ENCODE peak calls at places on chromosome 18, in seven cellular contexts. One of them, this sample, is unnamed.

GRCh38 chr18:6557470-6558245 is 142.9 kb upstream of the L3MBTL4 start:
- DNase-seq in endothelial cell: no peak
- DNase-seq in HEK293T: no peak
- DNase-seq in neural crest cell: no peak
- DNase-seq in CD14-positive monocyte: no peak
- DNase-seq in activated T-helper 1 cell treated with anti-CD3 and anti-CD28 coated beads, Interleukin-12 subunit alpha, Interleukin-12 subunit beta, Interleukin-2, Interleukin-4 antibody, amounts not matched to agents 30 ng/mL and 10 ng/mL and 1 ng/mL, durations not matched to agents 14 hours and 24 hours and 36 hours: no peak
- DNase-seq in stimulated activated CD4-positive, alpha-beta T cell treated with anti-CD3 and anti-CD28 coated beads, Interleukin-4, amount 100 ng/mL, for 1 hour: no peak
- DNase-seq in this sample: peak; percentile 62

GRCh38 chr18:28963481-28963880 is 786.6 kb upstream of the CDH2 start:
- DNase-seq in HEK293T: no peak
- DNase-seq in endothelial cell: no peak
- DNase-seq in activated T-helper 1 cell treated with anti-CD3 and anti-CD28 coated beads, Interleukin-12 subunit alpha, Interleukin-12 subunit beta, Interleukin-2, Interleukin-4 antibody, amounts not matched to agents 30 ng/mL and 10 ng/mL and 1 ng/mL, durations not matched to agents 14 hours and 24 hours and 36 hours: no peak
- DNase-seq in stimulated activated CD4-positive, alpha-beta T cell treated with anti-CD3 and anti-CD28 coated beads, Interleukin-4, amount 100 ng/mL, for 1 hour: no peak
- DNase-seq in CD14-positive monocyte: no peak
- DNase-seq in neural crest cell: no peak
- DNase-seq in this sample: no peak

GRCh38 chr18:78973357-78974083 is 6.1 kb upstream of the SALL3 start:
- DNase-seq in CD14-positive monocyte: no peak
- DNase-seq in activated T-helper 1 cell treated with anti-CD3 and anti-CD28 coated beads, Interleukin-12 subunit alpha, Interleukin-12 subunit beta, Interleukin-2, Interleukin-4 antibody, amounts not matched to agents 30 ng/mL and 10 ng/mL and 1 ng/mL, durations not matched to agents 14 hours and 24 hours and 36 hours: no peak
- DNase-seq in stimulated activated CD4-positive, alpha-beta T cell treated with anti-CD3 and anti-CD28 coated beads, Interleukin-4, amount 100 ng/mL, for 1 hour: no peak
- DNase-seq in endothelial cell: no peak
- DNase-seq in neural crest cell: no peak
- DNase-seq in HEK293T: no peak
- DNase-seq in this sample: no peak

GRCh38 chr18:2916184-2916583 is 69.4 kb downstream of the EMILIN2 start:
- DNase-seq in stimulated activated CD4-positive, alpha-beta T cell treated with anti-CD3 and anti-CD28 coated beads, Interleukin-4, amount 100 ng/mL, for 1 hour: no peak
- DNase-seq in activated T-helper 1 cell treated with anti-CD3 and anti-CD28 coated beads, Interleukin-12 subunit alpha, Interleukin-12 subunit beta, Interleukin-2, Interleukin-4 antibody, amounts not matched to agents 30 ng/mL and 10 ng/mL and 1 ng/mL, durations not matched to agents 14 hours and 24 hours and 36 hours: no peak
- DNase-seq in endothelial cell: no peak
- DNase-seq in neural crest cell: no peak
- DNase-seq in CD14-positive monocyte: no peak
- DNase-seq in HEK293T: no peak
- DNase-seq in this sample: peak; percentile 17

GRCh38 chr18:69127844-69128486 is 272.7 kb upstream of the DOK6 start:
- DNase-seq in CD14-positive monocyte: no peak
- DNase-seq in activated T-helper 1 cell treated with anti-CD3 and anti-CD28 coated beads, Interleukin-12 subunit alpha, Interleukin-12 subunit beta, Interleukin-2, Interleukin-4 antibody, amounts not matched to agents 30 ng/mL and 10 ng/mL and 1 ng/mL, durations not matched to agents 14 hours and 24 hours and 36 hours: no peak
- DNase-seq in HEK293T: no peak
- DNase-seq in endothelial cell: no peak
- DNase-seq in stimulated activated CD4-positive, alpha-beta T cell treated with anti-CD3 and anti-CD28 coated beads, Interleukin-4, amount 100 ng/mL, for 1 hour: no peak
- DNase-seq in neural crest cell: no peak
- DNase-seq in this sample: no peak

GRCh38 chr18:78899241-78899640 is 80.4 kb upstream of the SALL3 start:
- DNase-seq in activated T-helper 1 cell treated with anti-CD3 and anti-CD28 coated beads, Interleukin-12 subunit alpha, Interleukin-12 subunit beta, Interleukin-2, Interleukin-4 antibody, amounts not matched to agents 30 ng/mL and 10 ng/mL and 1 ng/mL, durations not matched to agents 14 hours and 24 hours and 36 hours: no peak
- DNase-seq in HEK293T: no peak
- DNase-seq in CD14-positive monocyte: no peak
- DNase-seq in stimulated activated CD4-positive, alpha-beta T cell treated with anti-CD3 and anti-CD28 coated beads, Interleukin-4, amount 100 ng/mL, for 1 hour: no peak
- DNase-seq in neural crest cell: no peak
- DNase-seq in endothelial cell: no peak
- DNase-seq in this sample: no peak

GRCh38 chr18:9763876-9764605 is 55.9 kb downstream of the RAB31 start:
- DNase-seq in activated T-helper 1 cell treated with anti-CD3 and anti-CD28 coated beads, Interleukin-12 subunit alpha, Interleukin-12 subunit beta, Interleukin-2, Interleukin-4 antibody, amounts not matched to agents 30 ng/mL and 10 ng/mL and 1 ng/mL, durations not matched to agents 14 hours and 24 hours and 36 hours: no peak
- DNase-seq in HEK293T: no peak
- DNase-seq in neural crest cell: no peak
- DNase-seq in stimulated activated CD4-positive, alpha-beta T cell treated with anti-CD3 and anti-CD28 coated beads, Interleukin-4, amount 100 ng/mL, for 1 hour: no peak
- DNase-seq in endothelial cell: no peak
- DNase-seq in CD14-positive monocyte: no peak
- DNase-seq in this sample: no peak

GRCh38 chr18:13539050-13539449 is 187.3 kb downstream of the FAM210A start:
- DNase-seq in HEK293T: no peak
- DNase-seq in neural crest cell: no peak
- DNase-seq in endothelial cell: no peak
- DNase-seq in stimulated activated CD4-positive, alpha-beta T cell treated with anti-CD3 and anti-CD28 coated beads, Interleukin-4, amount 100 ng/mL, for 1 hour: no peak
- DNase-seq in CD14-positive monocyte: no peak
- DNase-seq in activated T-helper 1 cell treated with anti-CD3 and anti-CD28 coated beads, Interleukin-12 subunit alpha, Interleukin-12 subunit beta, Interleukin-2, Interleukin-4 antibody, amounts not matched to agents 30 ng/mL and 10 ng/mL and 1 ng/mL, durations not matched to agents 14 hours and 24 hours and 36 hours: no peak
- DNase-seq in this sample: no peak

GRCh38 chr18:8174758-8175157 is 434.5 kb upstream of the RAB12 start:
- DNase-seq in neural crest cell: no peak
- DNase-seq in endothelial cell: no peak
- DNase-seq in activated T-helper 1 cell treated with anti-CD3 and anti-CD28 coated beads, Interleukin-12 subunit alpha, Interleukin-12 subunit beta, Interleukin-2, Interleukin-4 antibody, amounts not matched to agents 30 ng/mL and 10 ng/mL and 1 ng/mL, durations not matched to agents 14 hours and 24 hours and 36 hours: no peak
- DNase-seq in stimulated activated CD4-positive, alpha-beta T cell treated with anti-CD3 and anti-CD28 coated beads, Interleukin-4, amount 100 ng/mL, for 1 hour: no peak
- DNase-seq in CD14-positive monocyte: no peak
- DNase-seq in HEK293T: no peak
- DNase-seq in this sample: no peak

GRCh38 chr18:36376361-36376760 is 78.8 kb downstream of the FHOD3 start:
- DNase-seq in endothelial cell: no peak
- DNase-seq in CD14-positive monocyte: no peak
- DNase-seq in neural crest cell: no peak
- DNase-seq in stimulated activated CD4-positive, alpha-beta T cell treated with anti-CD3 and anti-CD28 coated beads, Interleukin-4, amount 100 ng/mL, for 1 hour: no peak
- DNase-seq in HEK293T: no peak
- DNase-seq in activated T-helper 1 cell treated with anti-CD3 and anti-CD28 coated beads, Interleukin-12 subunit alpha, Interleukin-12 subunit beta, Interleukin-2, Interleukin-4 antibody, amounts not matched to agents 30 ng/mL and 10 ng/mL and 1 ng/mL, durations not matched to agents 14 hours and 24 hours and 36 hours: no peak
- DNase-seq in this sample: no peak

GRCh38 chr18:67589325-67589724 is 72.8 kb upstream of the DSEL start:
- DNase-seq in HEK293T: no peak
- DNase-seq in endothelial cell: no peak
- DNase-seq in activated T-helper 1 cell treated with anti-CD3 and anti-CD28 coated beads, Interleukin-12 subunit alpha, Interleukin-12 subunit beta, Interleukin-2, Interleukin-4 antibody, amounts not matched to agents 30 ng/mL and 10 ng/mL and 1 ng/mL, durations not matched to agents 14 hours and 24 hours and 36 hours: no peak
- DNase-seq in CD14-positive monocyte: no peak
- DNase-seq in stimulated activated CD4-positive, alpha-beta T cell treated with anti-CD3 and anti-CD28 coated beads, Interleukin-4, amount 100 ng/mL, for 1 hour: no peak
- DNase-seq in neural crest cell: no peak
- DNase-seq in this sample: no peak

GRCh38 chr18:75167137-75167536 is 41.8 kb downstream of the PTGR3 start:
- DNase-seq in HEK293T: no peak
- DNase-seq in endothelial cell: no peak
- DNase-seq in stimulated activated CD4-positive, alpha-beta T cell treated with anti-CD3 and anti-CD28 coated beads, Interleukin-4, amount 100 ng/mL, for 1 hour: no peak
- DNase-seq in neural crest cell: no peak
- DNase-seq in activated T-helper 1 cell treated with anti-CD3 and anti-CD28 coated beads, Interleukin-12 subunit alpha, Interleukin-12 subunit beta, Interleukin-2, Interleukin-4 antibody, amounts not matched to agents 30 ng/mL and 10 ng/mL and 1 ng/mL, durations not matched to agents 14 hours and 24 hours and 36 hours: no peak
- DNase-seq in CD14-positive monocyte: no peak
- DNase-seq in this sample: no peak

GRCh38 chr18:35827275-35827929 is 145.1 kb upstream of the RMP24 start:
- DNase-seq in endothelial cell: no peak
- DNase-seq in HEK293T: no peak
- DNase-seq in stimulated activated CD4-positive, alpha-beta T cell treated with anti-CD3 and anti-CD28 coated beads, Interleukin-4, amount 100 ng/mL, for 1 hour: no peak
- DNase-seq in CD14-positive monocyte: no peak
- DNase-seq in neural crest cell: no peak
- DNase-seq in activated T-helper 1 cell treated with anti-CD3 and anti-CD28 coated beads, Interleukin-12 subunit alpha, Interleukin-12 subunit beta, Interleukin-2, Interleukin-4 antibody, amounts not matched to agents 30 ng/mL and 10 ng/mL and 1 ng/mL, durations not matched to agents 14 hours and 24 hours and 36 hours: no peak
- DNase-seq in this sample: no peak

GRCh38 chr18:54023471-54023870 is 201.0 kb downstream of the MBD2 start:
- DNase-seq in activated T-helper 1 cell treated with anti-CD3 and anti-CD28 coated beads, Interleukin-12 subunit alpha, Interleukin-12 subunit beta, Interleukin-2, Interleukin-4 antibody, amounts not matched to agents 30 ng/mL and 10 ng/mL and 1 ng/mL, durations not matched to agents 14 hours and 24 hours and 36 hours: no peak
- DNase-seq in stimulated activated CD4-positive, alpha-beta T cell treated with anti-CD3 and anti-CD28 coated beads, Interleukin-4, amount 100 ng/mL, for 1 hour: no peak
- DNase-seq in endothelial cell: no peak
- DNase-seq in neural crest cell: no peak
- DNase-seq in HEK293T: no peak
- DNase-seq in CD14-positive monocyte: no peak
- DNase-seq in this sample: no peak

GRCh38 chr18:13137041-13137938 is 81.3 kb upstream of the LDLRAD4 start:
- DNase-seq in endothelial cell: no peak
- DNase-seq in HEK293T: no peak
- DNase-seq in activated T-helper 1 cell treated with anti-CD3 and anti-CD28 coated beads, Interleukin-12 subunit alpha, Interleukin-12 subunit beta, Interleukin-2, Interleukin-4 antibody, amounts not matched to agents 30 ng/mL and 10 ng/mL and 1 ng/mL, durations not matched to agents 14 hours and 24 hours and 36 hours: peak; percentile 23
- DNase-seq in CD14-positive monocyte: no peak
- DNase-seq in stimulated activated CD4-positive, alpha-beta T cell treated with anti-CD3 and anti-CD28 coated beads, Interleukin-4, amount 100 ng/mL, for 1 hour: peak; percentile 28
- DNase-seq in neural crest cell: peak; percentile 20
- DNase-seq in this sample: no peak

GRCh38 chr18:7116832-7117389 is 686 bp downstream of the LAMA1 start:
- DNase-seq in activated T-helper 1 cell treated with anti-CD3 and anti-CD28 coated beads, Interleukin-12 subunit alpha, Interleukin-12 subunit beta, Interleukin-2, Interleukin-4 antibody, amounts not matched to agents 30 ng/mL and 10 ng/mL and 1 ng/mL, durations not matched to agents 14 hours and 24 hours and 36 hours: no peak
- DNase-seq in stimulated activated CD4-positive, alpha-beta T cell treated with anti-CD3 and anti-CD28 coated beads, Interleukin-4, amount 100 ng/mL, for 1 hour: no peak
- DNase-seq in CD14-positive monocyte: no peak
- DNase-seq in neural crest cell: peak; percentile 42
- DNase-seq in endothelial cell: peak; percentile 47
- DNase-seq in HEK293T: peak; percentile 11
- DNase-seq in this sample: peak; percentile 80

GRCh38 chr18:24741961-24742738 is 281.7 kb downstream of the HRH4 start:
- DNase-seq in neural crest cell: no peak
- DNase-seq in CD14-positive monocyte: no peak
- DNase-seq in stimulated activated CD4-positive, alpha-beta T cell treated with anti-CD3 and anti-CD28 coated beads, Interleukin-4, amount 100 ng/mL, for 1 hour: no peak
- DNase-seq in activated T-helper 1 cell treated with anti-CD3 and anti-CD28 coated beads, Interleukin-12 subunit alpha, Interleukin-12 subunit beta, Interleukin-2, Interleukin-4 antibody, amounts not matched to agents 30 ng/mL and 10 ng/mL and 1 ng/mL, durations not matched to agents 14 hours and 24 hours and 36 hours: no peak
- DNase-seq in HEK293T: no peak
- DNase-seq in endothelial cell: no peak
- DNase-seq in this sample: no peak

GRCh38 chr18:9914334-9914583 is 443 bp downstream of the VAPA start:
- DNase-seq in activated T-helper 1 cell treated with anti-CD3 and anti-CD28 coated beads, Interleukin-12 subunit alpha, Interleukin-12 subunit beta, Interleukin-2, Interleukin-4 antibody, amounts not matched to agents 30 ng/mL and 10 ng/mL and 1 ng/mL, durations not matched to agents 14 hours and 24 hours and 36 hours: no peak
- DNase-seq in neural crest cell: no peak
- DNase-seq in endothelial cell: no peak
- DNase-seq in CD14-positive monocyte: no peak
- DNase-seq in HEK293T: peak; percentile 32
- DNase-seq in stimulated activated CD4-positive, alpha-beta T cell treated with anti-CD3 and anti-CD28 coated beads, Interleukin-4, amount 100 ng/mL, for 1 hour: no peak
- DNase-seq in this sample: no peak

GRCh38 chr18:55586841-55587240 is 1.2 kb downstream of the TCF4 start:
- DNase-seq in neural crest cell: no peak
- DNase-seq in activated T-helper 1 cell treated with anti-CD3 and anti-CD28 coated beads, Interleukin-12 subunit alpha, Interleukin-12 subunit beta, Interleukin-2, Interleukin-4 antibody, amounts not matched to agents 30 ng/mL and 10 ng/mL and 1 ng/mL, durations not matched to agents 14 hours and 24 hours and 36 hours: no peak
- DNase-seq in stimulated activated CD4-positive, alpha-beta T cell treated with anti-CD3 and anti-CD28 coated beads, Interleukin-4, amount 100 ng/mL, for 1 hour: no peak
- DNase-seq in CD14-positive monocyte: no peak
- DNase-seq in HEK293T: no peak
- DNase-seq in endothelial cell: no peak
- DNase-seq in this sample: no peak

GRCh38 chr18:79900610-79901570 is 50.6 kb downstream of the SLC66A2 start:
- DNase-seq in stimulated activated CD4-positive, alpha-beta T cell treated with anti-CD3 and anti-CD28 coated beads, Interleukin-4, amount 100 ng/mL, for 1 hour: no peak
- DNase-seq in CD14-positive monocyte: peak; percentile 43
- DNase-seq in HEK293T: no peak
- DNase-seq in activated T-helper 1 cell treated with anti-CD3 and anti-CD28 coated beads, Interleukin-12 subunit alpha, Interleukin-12 subunit beta, Interleukin-2, Interleukin-4 antibody, amounts not matched to agents 30 ng/mL and 10 ng/mL and 1 ng/mL, durations not matched to agents 14 hours and 24 hours and 36 hours: no peak
- DNase-seq in neural crest cell: no peak
- DNase-seq in endothelial cell: no peak
- DNase-seq in this sample: no peak

GRCh38 chr18:44599409-44599808 is 81.3 kb upstream of the SETBP1 start:
- DNase-seq in HEK293T: no peak
- DNase-seq in activated T-helper 1 cell treated with anti-CD3 and anti-CD28 coated beads, Interleukin-12 subunit alpha, Interleukin-12 subunit beta, Interleukin-2, Interleukin-4 antibody, amounts not matched to agents 30 ng/mL and 10 ng/mL and 1 ng/mL, durations not matched to agents 14 hours and 24 hours and 36 hours: no peak
- DNase-seq in CD14-positive monocyte: no peak
- DNase-seq in endothelial cell: no peak
- DNase-seq in stimulated activated CD4-positive, alpha-beta T cell treated with anti-CD3 and anti-CD28 coated beads, Interleukin-4, amount 100 ng/mL, for 1 hour: no peak
- DNase-seq in neural crest cell: no peak
- DNase-seq in this sample: no peak

GRCh38 chr18:9838144-9838877 is 47.5 kb upstream of the TXNDC2 start:
- DNase-seq in endothelial cell: no peak
- DNase-seq in neural crest cell: no peak
- DNase-seq in stimulated activated CD4-positive, alpha-beta T cell treated with anti-CD3 and anti-CD28 coated beads, Interleukin-4, amount 100 ng/mL, for 1 hour: no peak
- DNase-seq in HEK293T: no peak
- DNase-seq in CD14-positive monocyte: no peak
- DNase-seq in activated T-helper 1 cell treated with anti-CD3 and anti-CD28 coated beads, Interleukin-12 subunit alpha, Interleukin-12 subunit beta, Interleukin-2, Interleukin-4 antibody, amounts not matched to agents 30 ng/mL and 10 ng/mL and 1 ng/mL, durations not matched to agents 14 hours and 24 hours and 36 hours: no peak
- DNase-seq in this sample: peak; percentile 74

GRCh38 chr18:7459851-7460774 is 107.0 kb upstream of the PTPRM start:
- DNase-seq in neural crest cell: no peak
- DNase-seq in endothelial cell: no peak
- DNase-seq in HEK293T: no peak
- DNase-seq in activated T-helper 1 cell treated with anti-CD3 and anti-CD28 coated beads, Interleukin-12 subunit alpha, Interleukin-12 subunit beta, Interleukin-2, Interleukin-4 antibody, amounts not matched to agents 30 ng/mL and 10 ng/mL and 1 ng/mL, durations not matched to agents 14 hours and 24 hours and 36 hours: no peak
- DNase-seq in stimulated activated CD4-positive, alpha-beta T cell treated with anti-CD3 and anti-CD28 coated beads, Interleukin-4, amount 100 ng/mL, for 1 hour: no peak
- DNase-seq in CD14-positive monocyte: no peak
- DNase-seq in this sample: no peak

GRCh38 chr18:47898696-47899095 is 31.8 kb downstream of the SMAD2 start:
- DNase-seq in neural crest cell: no peak
- DNase-seq in endothelial cell: no peak
- DNase-seq in HEK293T: no peak
- DNase-seq in CD14-positive monocyte: no peak
- DNase-seq in stimulated activated CD4-positive, alpha-beta T cell treated with anti-CD3 and anti-CD28 coated beads, Interleukin-4, amount 100 ng/mL, for 1 hour: no peak
- DNase-seq in activated T-helper 1 cell treated with anti-CD3 and anti-CD28 coated beads, Interleukin-12 subunit alpha, Interleukin-12 subunit beta, Interleukin-2, Interleukin-4 antibody, amounts not matched to agents 30 ng/mL and 10 ng/mL and 1 ng/mL, durations not matched to agents 14 hours and 24 hours and 36 hours: no peak
- DNase-seq in this sample: no peak

GRCh38 chr18:77124452-77124922 is 8.1 kb downstream of the MBP start:
- DNase-seq in neural crest cell: no peak
- DNase-seq in endothelial cell: no peak
- DNase-seq in HEK293T: no peak
- DNase-seq in CD14-positive monocyte: peak; percentile 56
- DNase-seq in stimulated activated CD4-positive, alpha-beta T cell treated with anti-CD3 and anti-CD28 coated beads, Interleukin-4, amount 100 ng/mL, for 1 hour: peak; percentile 48
- DNase-seq in activated T-helper 1 cell treated with anti-CD3 and anti-CD28 coated beads, Interleukin-12 subunit alpha, Interleukin-12 subunit beta, Interleukin-2, Interleukin-4 antibody, amounts not matched to agents 30 ng/mL and 10 ng/mL and 1 ng/mL, durations not matched to agents 14 hours and 24 hours and 36 hours: peak; percentile 36
- DNase-seq in this sample: no peak

GRCh38 chr18:5197032-5197434 is at the start of gene AKAIN1:
- DNase-seq in HEK293T: peak; percentile 57
- DNase-seq in neural crest cell: peak; percentile 65
- DNase-seq in stimulated activated CD4-positive, alpha-beta T cell treated with anti-CD3 and anti-CD28 coated beads, Interleukin-4, amount 100 ng/mL, for 1 hour: peak; percentile 23
- DNase-seq in activated T-helper 1 cell treated with anti-CD3 and anti-CD28 coated beads, Interleukin-12 subunit alpha, Interleukin-12 subunit beta, Interleukin-2, Interleukin-4 antibody, amounts not matched to agents 30 ng/mL and 10 ng/mL and 1 ng/mL, durations not matched to agents 14 hours and 24 hours and 36 hours: no peak
- DNase-seq in CD14-positive monocyte: no peak
- DNase-seq in endothelial cell: peak; percentile 76
- DNase-seq in this sample: peak; percentile 88

GRCh38 chr18:24050916-24051255 is 36.3 kb downstream of the TTC39C start:
- DNase-seq in stimulated activated CD4-positive, alpha-beta T cell treated with anti-CD3 and anti-CD28 coated beads, Interleukin-4, amount 100 ng/mL, for 1 hour: no peak
- DNase-seq in activated T-helper 1 cell treated with anti-CD3 and anti-CD28 coated beads, Interleukin-12 subunit alpha, Interleukin-12 subunit beta, Interleukin-2, Interleukin-4 antibody, amounts not matched to agents 30 ng/mL and 10 ng/mL and 1 ng/mL, durations not matched to agents 14 hours and 24 hours and 36 hours: no peak
- DNase-seq in HEK293T: no peak
- DNase-seq in neural crest cell: no peak
- DNase-seq in CD14-positive monocyte: no peak
- DNase-seq in endothelial cell: no peak
- DNase-seq in this sample: no peak

GRCh38 chr18:37778417-37779165 is 213.0 kb upstream of the CELF4 start:
- DNase-seq in activated T-helper 1 cell treated with anti-CD3 and anti-CD28 coated beads, Interleukin-12 subunit alpha, Interleukin-12 subunit beta, Interleukin-2, Interleukin-4 antibody, amounts not matched to agents 30 ng/mL and 10 ng/mL and 1 ng/mL, durations not matched to agents 14 hours and 24 hours and 36 hours: peak; percentile 13
- DNase-seq in CD14-positive monocyte: no peak
- DNase-seq in HEK293T: peak; percentile 93
- DNase-seq in neural crest cell: peak; percentile 89
- DNase-seq in endothelial cell: peak; percentile 89
- DNase-seq in stimulated activated CD4-positive, alpha-beta T cell treated with anti-CD3 and anti-CD28 coated beads, Interleukin-4, amount 100 ng/mL, for 1 hour: peak; percentile 17
- DNase-seq in this sample: peak; percentile 92

GRCh38 chr18:10010611-10011015 is 96.8 kb downstream of the VAPA start:
- DNase-seq in neural crest cell: no peak
- DNase-seq in endothelial cell: no peak
- DNase-seq in stimulated activated CD4-positive, alpha-beta T cell treated with anti-CD3 and anti-CD28 coated beads, Interleukin-4, amount 100 ng/mL, for 1 hour: no peak
- DNase-seq in activated T-helper 1 cell treated with anti-CD3 and anti-CD28 coated beads, Interleukin-12 subunit alpha, Interleukin-12 subunit beta, Interleukin-2, Interleukin-4 antibody, amounts not matched to agents 30 ng/mL and 10 ng/mL and 1 ng/mL, durations not matched to agents 14 hours and 24 hours and 36 hours: no peak
- DNase-seq in HEK293T: no peak
- DNase-seq in CD14-positive monocyte: no peak
- DNase-seq in this sample: no peak

GRCh38 chr18:40841473-40841872 is 1113.6 kb upstream of the PIK3C3 start:
- DNase-seq in HEK293T: no peak
- DNase-seq in stimulated activated CD4-positive, alpha-beta T cell treated with anti-CD3 and anti-CD28 coated beads, Interleukin-4, amount 100 ng/mL, for 1 hour: no peak
- DNase-seq in activated T-helper 1 cell treated with anti-CD3 and anti-CD28 coated beads, Interleukin-12 subunit alpha, Interleukin-12 subunit beta, Interleukin-2, Interleukin-4 antibody, amounts not matched to agents 30 ng/mL and 10 ng/mL and 1 ng/mL, durations not matched to agents 14 hours and 24 hours and 36 hours: no peak
- DNase-seq in neural crest cell: no peak
- DNase-seq in endothelial cell: no peak
- DNase-seq in CD14-positive monocyte: no peak
- DNase-seq in this sample: no peak

GRCh38 chr18:62249478-62250097 is 62.5 kb downstream of the RELCH start:
- DNase-seq in stimulated activated CD4-positive, alpha-beta T cell treated with anti-CD3 and anti-CD28 coated beads, Interleukin-4, amount 100 ng/mL, for 1 hour: peak; percentile 69
- DNase-seq in neural crest cell: peak; percentile 60
- DNase-seq in activated T-helper 1 cell treated with anti-CD3 and anti-CD28 coated beads, Interleukin-12 subunit alpha, Interleukin-12 subunit beta, Interleukin-2, Interleukin-4 antibody, amounts not matched to agents 30 ng/mL and 10 ng/mL and 1 ng/mL, durations not matched to agents 14 hours and 24 hours and 36 hours: peak; percentile 38
- DNase-seq in endothelial cell: peak; percentile 66
- DNase-seq in CD14-positive monocyte: peak; percentile 46
- DNase-seq in HEK293T: peak; percentile 28
- DNase-seq in this sample: peak; percentile 50

GRCh38 chr18:61749031-61749430 is 143.8 kb downstream of the RNF152 start:
- DNase-seq in neural crest cell: no peak
- DNase-seq in stimulated activated CD4-positive, alpha-beta T cell treated with anti-CD3 and anti-CD28 coated beads, Interleukin-4, amount 100 ng/mL, for 1 hour: no peak
- DNase-seq in CD14-positive monocyte: no peak
- DNase-seq in endothelial cell: no peak
- DNase-seq in HEK293T: no peak
- DNase-seq in activated T-helper 1 cell treated with anti-CD3 and anti-CD28 coated beads, Interleukin-12 subunit alpha, Interleukin-12 subunit beta, Interleukin-2, Interleukin-4 antibody, amounts not matched to agents 30 ng/mL and 10 ng/mL and 1 ng/mL, durations not matched to agents 14 hours and 24 hours and 36 hours: no peak
- DNase-seq in this sample: no peak

GRCh38 chr18:32968228-32968627 is 195.4 kb upstream of the KLHL14 start:
- DNase-seq in HEK293T: no peak
- DNase-seq in activated T-helper 1 cell treated with anti-CD3 and anti-CD28 coated beads, Interleukin-12 subunit alpha, Interleukin-12 subunit beta, Interleukin-2, Interleukin-4 antibody, amounts not matched to agents 30 ng/mL and 10 ng/mL and 1 ng/mL, durations not matched to agents 14 hours and 24 hours and 36 hours: no peak
- DNase-seq in endothelial cell: no peak
- DNase-seq in CD14-positive monocyte: no peak
- DNase-seq in neural crest cell: no peak
- DNase-seq in stimulated activated CD4-positive, alpha-beta T cell treated with anti-CD3 and anti-CD28 coated beads, Interleukin-4, amount 100 ng/mL, for 1 hour: no peak
- DNase-seq in this sample: no peak

GRCh38 chr18:47260924-47261701 is 9.7 kb upstream of the SKOR2 start:
- DNase-seq in activated T-helper 1 cell treated with anti-CD3 and anti-CD28 coated beads, Interleukin-12 subunit alpha, Interleukin-12 subunit beta, Interleukin-2, Interleukin-4 antibody, amounts not matched to agents 30 ng/mL and 10 ng/mL and 1 ng/mL, durations not matched to agents 14 hours and 24 hours and 36 hours: no peak
- DNase-seq in HEK293T: no peak
- DNase-seq in endothelial cell: peak; percentile 53
- DNase-seq in stimulated activated CD4-positive, alpha-beta T cell treated with anti-CD3 and anti-CD28 coated beads, Interleukin-4, amount 100 ng/mL, for 1 hour: no peak
- DNase-seq in CD14-positive monocyte: no peak
- DNase-seq in neural crest cell: no peak
- DNase-seq in this sample: peak; percentile 59

GRCh38 chr18:63909870-63910269 is 2.1 kb downstream of the SERPINB10 start:
- DNase-seq in HEK293T: no peak
- DNase-seq in CD14-positive monocyte: no peak
- DNase-seq in neural crest cell: no peak
- DNase-seq in stimulated activated CD4-positive, alpha-beta T cell treated with anti-CD3 and anti-CD28 coated beads, Interleukin-4, amount 100 ng/mL, for 1 hour: no peak
- DNase-seq in activated T-helper 1 cell treated with anti-CD3 and anti-CD28 coated beads, Interleukin-12 subunit alpha, Interleukin-12 subunit beta, Interleukin-2, Interleukin-4 antibody, amounts not matched to agents 30 ng/mL and 10 ng/mL and 1 ng/mL, durations not matched to agents 14 hours and 24 hours and 36 hours: no peak
- DNase-seq in endothelial cell: no peak
- DNase-seq in this sample: no peak

GRCh38 chr18:58314284-58314683 is 270.3 kb downstream of the NEDD4L start:
- DNase-seq in stimulated activated CD4-positive, alpha-beta T cell treated with anti-CD3 and anti-CD28 coated beads, Interleukin-4, amount 100 ng/mL, for 1 hour: no peak
- DNase-seq in endothelial cell: no peak
- DNase-seq in neural crest cell: no peak
- DNase-seq in CD14-positive monocyte: peak; percentile 86
- DNase-seq in activated T-helper 1 cell treated with anti-CD3 and anti-CD28 coated beads, Interleukin-12 subunit alpha, Interleukin-12 subunit beta, Interleukin-2, Interleukin-4 antibody, amounts not matched to agents 30 ng/mL and 10 ng/mL and 1 ng/mL, durations not matched to agents 14 hours and 24 hours and 36 hours: no peak
- DNase-seq in HEK293T: no peak
- DNase-seq in this sample: no peak

This sample was measured in ecto neural progenitor cell.